ENCODE peak calls at places on chromosome 2, in nine cellular contexts. G is breast epithelium, Z is ovary, B is IMR-90, R is A549, D is stomach, A is body of pancreas, K is H54, J is uterus. L is an unnamed sample.

GRCh38 chr2:119525574-119525973 is 1.3 kb upstream of the SCTR start:
- DNase-seq in G (no peak), Z (no peak), B (no peak), R (no peak), D (no peak), A (no peak), K (no peak), J (no peak), L (no peak)

GRCh38 chr2:46241344-46241743 is 55.9 kb upstream of the EPAS1 start:
- DNase-seq in G (no peak), Z (no peak), B (peak; percentile 27), R (no peak), D (no peak), A (no peak), K (peak; percentile 21), J (no peak), L (no peak)

GRCh38 chr2:30422437-30422805 is 24.6 kb upstream of the LCLAT1 start:
- DNase-seq in G (no peak), Z (no peak), B (peak; percentile 42), R (no peak), D (peak; percentile 32), A (no peak), K (no peak), J (no peak), L (peak; percentile 87)

GRCh38 chr2:42523341-42523740 is 29.6 kb upstream of the KCNG3 start:
- DNase-seq in G (no peak), Z (no peak), B (no peak), R (no peak), D (no peak), A (no peak), K (no peak), J (no peak), L (no peak)

GRCh38 chr2:174692256-174692830 is 71.9 kb downstream of the CHRNA1 start:
- DNase-seq in G (no peak), Z (no peak), B (peak; percentile 39), R (no peak), D (no peak), A (no peak), K (no peak), J (no peak), L (no peak)

GRCh38 chr2:30225131-30225762 is 6.1 kb upstream of the LBH start:
- DNase-seq in G (peak; percentile 62), Z (peak; percentile 68), B (peak; percentile 87), R (no peak), D (no peak), A (no peak), K (peak; percentile 38), J (peak; percentile 74), L (peak; percentile 77)

GRCh38 chr2:176710657-176711197 is 441.5 kb downstream of the MTX2 start:
- DNase-seq in G (no peak), Z (no peak), B (no peak), R (no peak), D (no peak), A (no peak), K (no peak), J (no peak), L (no peak)

GRCh38 chr2:91477731-91478672 is 2786.5 kb downstream of the RPIA start:
- DNase-seq in G (no peak), Z (peak; percentile 10), B (no peak), R (no peak), D (peak; percentile 43), A (peak; percentile 34), K (peak; percentile 0), J (no peak), L (no peak)

GRCh38 chr2:128415768-128416039 is 97.0 kb upstream of the HS6ST1 start:
- DNase-seq in G (no peak), Z (no peak), B (no peak), R (no peak), D (peak; percentile 23), A (no peak), K (no peak), J (no peak), L (no peak)

GRCh38 chr2:214772443-214773034 is 36.9 kb downstream of the BARD1 start:
- DNase-seq in G (no peak), Z (no peak), B (no peak), R (no peak), D (no peak), A (no peak), K (no peak), J (no peak), L (peak; percentile 17)

GRCh38 chr2:1233280-1233679 is 180.0 kb upstream of the TPO start:
- DNase-seq in G (no peak), Z (no peak), B (no peak), R (no peak), D (no peak), A (no peak), K (no peak), J (no peak), L (no peak)

GRCh38 chr2:127535422-127535901 is at the start of gene MYO7B:
- DNase-seq in G (no peak), Z (no peak), B (no peak), R (no peak), D (no peak), A (no peak), K (no peak), J (no peak), L (no peak)

GRCh38 chr2:166067204-166067603 is 60.6 kb downstream of the SCN1A start:
- DNase-seq in G (no peak), Z (no peak), B (no peak), R (no peak), D (no peak), A (no peak), K (no peak), J (no peak), L (no peak)

GRCh38 chr2:187138240-187138639 is 289.3 kb upstream of the ZSWIM2 start:
- DNase-seq in G (no peak), Z (no peak), B (peak; percentile 21), R (no peak), D (no peak), A (no peak), K (no peak), J (no peak), L (peak; percentile 13)

GRCh38 chr2:47541848-47542450 is 139.0 kb downstream of the MSH2 start:
- DNase-seq in G (no peak), Z (no peak), B (peak; percentile 18), R (no peak), D (no peak), A (no peak), K (no peak), J (no peak), L (no peak)

GRCh38 chr2:199485732-199486335 is 28.1 kb upstream of the SATB2 start:
- DNase-seq in G (no peak), Z (no peak), B (peak; percentile 49), R (peak; percentile 51), D (peak; percentile 59), A (peak; percentile 72), K (peak; percentile 69), J (no peak), L (peak; percentile 59)

GRCh38 chr2:55500025-55500424 is 19.5 kb upstream of the CFAP36 start:
- DNase-seq in G (no peak), Z (no peak), B (peak; percentile 74), R (peak; percentile 30), D (no peak), A (no peak), K (no peak), J (no peak), L (peak; percentile 37)

GRCh38 chr2:48316753-48317750 is 212.9 kb upstream of the STON1 start:
- DNase-seq in G (no peak), Z (no peak), B (no peak), R (no peak), D (no peak), A (no peak), K (no peak), J (no peak), L (peak; percentile 14)

DNA sequence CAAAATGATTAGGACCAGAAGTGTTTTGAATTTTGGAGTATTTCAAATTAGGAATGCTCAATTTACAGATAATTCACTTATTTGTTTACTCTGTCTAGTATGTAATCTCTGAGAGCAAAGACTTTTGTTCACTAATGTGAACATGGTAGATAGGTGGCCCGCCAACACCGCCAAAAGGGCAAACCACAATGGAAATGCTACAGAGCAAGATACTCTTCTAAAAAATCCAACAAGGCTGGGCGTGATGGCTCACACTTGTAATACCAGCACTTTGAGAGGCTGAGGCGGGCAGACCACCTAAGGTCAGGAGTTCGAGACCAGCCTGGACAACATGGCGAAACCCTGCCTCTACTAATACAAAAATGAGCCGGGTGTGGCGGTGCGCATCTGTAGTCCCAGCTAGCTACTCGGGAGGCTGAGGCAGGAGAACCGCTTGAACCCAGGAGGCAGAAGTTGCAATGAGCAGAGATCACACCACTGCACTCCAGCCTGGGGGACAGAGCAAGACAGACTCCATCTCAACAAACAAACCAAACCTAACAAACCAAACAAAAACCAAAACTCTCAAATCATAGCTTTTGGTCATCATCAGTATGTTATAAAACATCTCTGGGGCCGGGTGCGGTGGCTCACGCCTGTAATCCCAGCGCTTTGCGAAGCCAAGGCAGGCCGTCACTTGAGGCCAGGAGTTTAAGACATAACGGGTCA is 2.4 kb downstream of the CCT4 start:
- DNase-seq in G (no peak), Z (no peak), B (no peak), R (no peak), D (no peak), A (no peak), K (no peak), J (no peak), L (no peak)
- TF ChIP-seq POLR2A in G (no peak), Z (no peak), B (no peak), R (no peak), D (no peak), A (no peak), K (no peak), J (no peak), L (no peak)

GRCh38 chr2:99154643-99155536 is at the start of the genes LIPT1 and TSGA10:
- DNase-seq in G (peak; percentile 91), Z (peak; percentile 94), B (peak; percentile 92), R (peak; percentile 88), D (peak; percentile 92), A (peak; percentile 89), K (peak; percentile 90), J (peak; percentile 94), L (peak; percentile 95)
- TF ChIP-seq POLR2A in G (peak; percentile 88), Z (peak; percentile 90), B (peak; percentile 54), R (peak; percentile 85), D (no peak), A (peak; percentile 92), K (peak; percentile 65), J (peak; percentile 91), L (peak; percentile 96)

GRCh38 chr2:201127570-201127969 is 11.6 kb downstream of the CFLAR start:
- DNase-seq in G (no peak), Z (no peak), B (peak; percentile 74), R (no peak), D (no peak), A (no peak), K (no peak), J (no peak), L (peak; percentile 87)
- TF ChIP-seq POLR2A in G (no peak), Z (no peak), B (peak; percentile 29), R (no peak), D (no peak), A (no peak), K (no peak), J (no peak), L (peak; percentile 91)

DNA sequence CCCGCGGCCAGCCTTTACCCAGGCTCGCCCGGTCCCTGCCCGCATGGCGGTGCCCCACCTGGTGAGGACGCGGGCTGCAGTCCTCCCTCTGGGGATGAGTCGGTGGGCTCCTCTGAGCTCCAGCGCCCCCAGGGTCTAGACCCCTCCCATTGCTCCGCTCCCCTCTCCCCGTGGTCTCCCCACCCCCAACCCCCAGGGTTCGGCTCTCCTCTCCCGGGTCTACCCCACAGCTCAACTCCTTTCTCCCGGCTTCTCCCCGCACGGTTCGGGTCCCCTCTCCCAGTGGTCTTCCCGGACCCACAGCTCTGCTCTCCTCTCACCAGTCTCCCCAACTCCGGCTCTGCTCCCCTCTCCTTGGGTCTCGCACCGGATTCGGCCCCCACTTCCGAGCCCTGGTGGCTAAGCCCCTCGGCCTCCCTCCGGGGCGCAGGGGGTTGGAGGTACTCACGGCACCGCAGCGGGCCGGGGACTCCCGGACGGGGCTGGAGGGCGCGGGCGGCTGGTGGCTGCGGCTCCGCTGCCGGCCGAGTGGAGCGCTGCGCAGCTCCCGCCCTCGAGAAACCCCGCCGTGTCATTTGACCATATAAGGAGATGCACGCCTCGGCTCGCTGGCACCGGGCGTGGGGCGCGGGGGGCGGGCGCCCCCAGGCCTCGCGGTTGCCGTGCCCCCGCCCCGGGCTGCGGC is at the start of gene FHL2:
- DNase-seq in G (peak; percentile 69), Z (peak; percentile 82), B (peak; percentile 80), R (peak; percentile 62), D (peak; percentile 73), A (peak; percentile 45), K (peak; percentile 58), J (peak; percentile 71), L (peak; percentile 85)
- TF ChIP-seq POLR2A in G (peak; percentile 73), Z (peak; percentile 81), B (peak; percentile 95), R (peak; percentile 75), D (no peak), A (peak; percentile 37), K (peak; percentile 75), J (peak; percentile 82), L (peak; percentile 92)